ENCODE peak calls at places on chromosomes 7 and 10, in four cellular contexts. P is aorta, Q is mammary epithelial cell, X is lower lobe of right lung. J is an unnamed sample.

GRCh38 chr10:110857265-110858158 is 14.2 kb upstream of the PDCD4 start:
- DNase-seq in P (no peak), Q (no peak), X (no peak), J (no peak)

GRCh38 chr7:139875821-139876241 is 46.8 kb downstream of the TBXAS1 start:
- DNase-seq in Q (no peak), X (peak), P (no peak), J (peak)

GRCh38 chr10:79382491-79382941 is 35.2 kb downstream of the PPIF start:
- DNase-seq in P (peak), X (peak), Q (no peak), J (peak)

GRCh38 chr7:135979674-135980660 is 2.8 kb upstream of the MTPN start:
- DNase-seq in P (no peak), X (no peak), Q (peak), J (no peak)

GRCh38 chr10:88728107-88728763 is 22.2 kb downstream of the LIPK start:
- DNase-seq in P (peak), X (peak), Q (peak), J (peak)

GRCh38 chr7:132750530-132751281 is 174.4 kb upstream of the PLXNA4 start:
- DNase-seq in Q (no peak), P (no peak), X (no peak), J (no peak)

GRCh38 chr7:98282727-98283126 is 1.2 kb downstream of the BRI3 start:
- DNase-seq in Q (no peak), P (no peak), X (no peak), J (no peak)

GRCh38 chr10:124388823-124389612 is 29.7 kb downstream of the OAT start:
- DNase-seq in P (peak), Q (peak), X (peak), J (peak)

GRCh38 chr7:91892821-91893340 is 12.4 kb upstream of the MTERF1 start:
- DNase-seq in P (no peak), Q (peak), X (no peak), J (no peak)

GRCh38 chr7:50295133-50295532 is 9.4 kb upstream of the IKZF1 start:
- DNase-seq in X (no peak), Q (no peak), P (no peak), J (no peak)

GRCh38 chr7:142463401-142463850 is 205.6 kb upstream of the PRSS58 start:
- DNase-seq in P (no peak), Q (no peak), X (no peak), J (no peak)

GRCh38 chr10:105161767-105162166 is 520.7 kb downstream of the SORCS3 start:
- DNase-seq in X (no peak), Q (no peak), P (no peak), J (no peak)

GRCh38 chr10:17075510-17075909 is 54.1 kb downstream of the CUBN start:
- DNase-seq in P (no peak), Q (peak), X (no peak), J (no peak)

GRCh38 chr7:92586403-92586802 is 3.8 kb downstream of the FAM133B start:
- DNase-seq in Q (no peak), X (no peak), P (no peak), J (no peak)

GRCh38 chr7:47638679-47639306 is 56.9 kb upstream of the TNS3 start:
- DNase-seq in P (peak), X (no peak), Q (no peak), J (peak)

GRCh38 chr7:604038-604883 is 84.6 kb upstream of the PDGFA start:
- DNase-seq in X (peak), Q (no peak), P (peak), J (peak)

GRCh38 chr10:131795761-131796160 is 105.0 kb upstream of the PPP2R2D start:
- DNase-seq in Q (no peak), P (no peak), X (no peak), J (no peak)

GRCh38 chr10:97676770-97677581 is 10.1 kb downstream of the AVPI1 start:
- DNase-seq in Q (peak), P (no peak), X (no peak), J (no peak)

GRCh38 chr7:16129431-16130126 is 291.8 kb downstream of the CRPPA start:
- DNase-seq in X (no peak), P (no peak), Q (peak), J (no peak)

GRCh38 chr7:94195201-94195600 is 191.0 kb upstream of the BET1 start:
- DNase-seq in X (no peak), Q (no peak), P (no peak), J (no peak)

GRCh38 chr10:56856569-56856968 is 495.5 kb upstream of the ZWINT start:
- DNase-seq in Q (no peak), P (no peak), X (no peak), J (no peak)

GRCh38 chr7:116871061-116871700 is 8.8 kb downstream of the CAPZA2 start:
- DNase-seq in X (no peak), P (no peak), Q (no peak), J (no peak)

GRCh38 chr7:116872026-116872425 is 9.6 kb downstream of the CAPZA2 start:
- DNase-seq in Q (no peak), P (no peak), X (no peak), J (no peak)

GRCh38 chr7:116877443-116878217 is 15.2 kb downstream of the CAPZA2 start:
- DNase-seq in Q (no peak), X (no peak), P (no peak), J (no peak)

GRCh38 chr7:116876664-116877442 is 14.5 kb downstream of the CAPZA2 start:
- DNase-seq in P (no peak), Q (no peak), X (no peak), J (peak)

DNA sequence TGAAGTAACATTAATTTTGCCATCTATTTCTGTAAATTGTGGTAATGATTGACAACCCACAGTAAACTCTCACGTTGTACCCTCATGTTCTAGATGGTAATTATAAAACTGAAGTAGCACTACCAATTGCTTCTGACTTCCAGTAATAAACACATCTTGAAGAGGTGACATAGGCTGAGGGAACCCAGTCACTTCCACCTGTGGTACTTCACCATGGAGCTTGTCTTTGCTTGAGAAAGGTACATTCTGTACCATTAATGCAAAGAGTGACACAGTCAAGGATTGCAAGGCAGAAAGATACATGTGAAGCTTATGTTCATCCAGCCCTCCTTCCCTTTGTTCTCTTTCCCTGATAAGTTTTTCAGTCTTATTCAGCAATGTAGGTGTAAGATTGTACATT is 11.2 kb downstream of the CAPZA2 start:
- DNase-seq in P (no peak), X (no peak), Q (no peak), J (no peak)
- H3K4me3 ChIP-seq in P (no peak), X (no peak), Q (no peak), J (no peak)

GRCh38 chr7:100482728-100483100 is 1.0 kb upstream of the NYAP1 start:
- DNase-seq in Q (no peak), X (no peak), P (no peak), J (no peak)
- H3K4me3 ChIP-seq in Q (peak), X (peak), P (no peak), J (peak)

DNA sequence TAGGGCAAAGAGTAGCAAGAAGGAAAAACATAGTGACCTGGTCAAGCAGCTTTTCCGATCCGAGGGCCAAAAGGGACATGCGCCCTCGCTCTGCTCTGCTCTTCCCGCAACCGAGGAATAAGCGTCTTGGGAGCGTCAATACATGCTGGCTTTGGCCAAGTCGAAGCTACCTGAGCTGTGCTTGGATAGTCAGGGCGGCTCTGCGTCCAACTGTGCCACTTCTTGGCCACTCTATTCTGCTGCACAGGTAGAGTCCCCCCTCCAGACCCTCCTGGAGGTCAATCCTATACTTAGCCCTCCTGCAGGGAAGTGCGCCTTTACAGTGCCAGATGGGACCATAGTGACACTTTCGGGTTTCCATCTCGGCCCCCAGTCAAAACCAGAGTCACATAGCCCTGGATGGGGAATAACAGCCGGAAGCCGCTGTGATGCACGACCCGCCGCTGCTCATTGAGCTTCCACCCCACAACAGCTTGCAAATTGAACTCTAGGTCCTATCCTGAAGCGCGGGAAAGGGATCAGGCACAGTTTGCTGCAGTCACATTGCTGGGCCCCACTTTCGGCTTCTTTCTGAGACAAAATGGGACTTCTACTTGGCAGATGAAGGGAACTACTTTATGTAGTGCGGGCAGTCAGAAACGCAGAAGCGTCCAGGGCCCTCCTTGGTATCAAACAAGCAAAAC is 1.1 kb upstream of the HPSE2 start:
- DNase-seq in P (no peak), X (no peak), Q (no peak), J (no peak)
- H3K4me3 ChIP-seq in P (no peak), X (no peak), Q (no peak), J (no peak)

DNA sequence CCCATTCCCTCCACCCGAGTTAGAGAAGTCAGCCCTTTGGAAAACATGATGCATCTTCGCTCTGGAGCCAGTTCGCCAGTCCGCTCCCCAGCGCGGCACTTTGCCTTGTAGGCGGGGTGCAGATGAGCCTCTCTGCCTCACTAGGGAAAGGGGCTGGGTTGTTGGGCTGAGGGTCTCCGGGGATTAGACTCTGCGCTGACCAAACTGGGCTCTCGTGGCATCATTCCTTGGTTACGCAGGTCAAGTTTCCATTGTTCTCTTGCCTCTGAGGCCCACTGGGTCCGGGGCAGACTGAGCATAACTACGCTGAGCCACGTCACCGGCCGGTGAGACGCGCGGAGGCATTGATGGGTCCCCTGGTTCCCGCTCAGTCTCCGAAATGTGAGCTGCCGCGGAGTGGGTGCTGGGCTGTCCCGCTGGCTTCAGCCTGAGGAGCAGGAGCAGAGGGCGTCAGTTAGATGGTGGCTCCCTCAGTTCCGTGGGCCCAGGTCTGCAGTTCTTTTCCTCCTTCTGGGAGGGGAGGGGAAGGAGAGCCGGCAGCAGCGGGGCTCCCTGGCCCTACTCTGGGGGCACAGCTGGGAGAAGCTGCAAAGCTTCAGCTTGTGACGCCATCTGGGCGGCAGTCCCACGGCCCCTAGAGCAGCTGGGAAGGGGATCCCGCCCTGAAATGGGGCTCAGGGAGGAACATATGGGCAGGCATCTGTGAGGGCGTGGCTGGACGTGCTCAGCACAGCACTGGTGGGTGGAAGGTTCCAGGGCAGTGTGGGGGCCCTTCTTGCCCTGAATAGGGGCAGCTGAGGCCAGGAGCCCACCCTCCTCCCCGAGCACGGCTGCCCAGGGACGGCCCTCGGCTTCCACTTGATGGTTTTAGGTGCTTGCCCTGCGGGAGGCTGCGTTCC is 121.2 kb upstream of the BTBD16 start:
- DNase-seq in Q (no peak), X (no peak), P (no peak), J (peak)
- H3K4me3 ChIP-seq in Q (no peak), X (no peak), P (no peak), J (no peak)

DNA sequence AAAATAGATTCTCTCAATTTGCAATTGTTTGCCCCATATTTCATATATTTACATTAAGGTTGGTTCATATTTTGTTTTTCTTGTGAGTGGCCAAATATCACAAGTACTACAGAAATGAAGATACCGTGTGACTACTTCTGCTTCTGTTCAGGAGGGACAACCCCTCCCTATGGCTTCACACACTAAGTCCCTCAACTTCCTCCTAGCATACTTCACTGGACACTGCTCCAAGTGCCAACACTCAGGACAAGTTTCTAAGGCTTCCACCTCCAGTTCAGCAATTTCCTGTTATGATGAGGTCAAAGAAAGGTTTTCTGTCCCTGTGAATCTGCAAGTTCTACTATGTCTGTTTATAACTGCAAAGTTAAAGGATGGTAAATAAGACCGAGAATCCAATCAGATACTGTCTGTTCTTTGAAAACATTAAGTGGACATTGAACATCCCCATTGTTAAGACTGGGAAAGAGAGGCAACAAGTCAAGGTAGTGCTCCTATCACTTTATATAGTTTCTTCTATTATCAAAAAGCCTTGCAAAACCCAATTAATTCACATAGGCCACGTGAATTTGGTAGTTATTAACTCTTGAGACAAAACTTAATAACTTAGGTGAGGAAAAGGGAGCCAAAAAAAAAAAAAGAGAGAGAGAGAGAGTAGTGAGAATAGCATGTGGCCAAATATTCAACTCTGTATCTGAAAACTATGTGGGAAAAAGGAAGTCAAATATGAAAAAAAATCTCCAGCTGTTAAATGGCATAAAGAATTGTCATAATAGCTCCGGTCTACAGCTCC is 81.3 kb upstream of the DKK1 start:
- DNase-seq in P (no peak), Q (no peak), X (no peak), J (no peak)
- H3K4me3 ChIP-seq in P (no peak), Q (peak), X (peak), J (no peak)

GRCh38 chr10:122474145-122474739 is 12.9 kb downstream of the HTRA1 start:
- DNase-seq in X (no peak), Q (no peak), P (peak), J (no peak)
- H3K4me3 ChIP-seq in X (no peak), Q (no peak), P (no peak), J (no peak)

GRCh38 chr7:1693991-1694524 is 24.0 kb downstream of the ELFN1 start:
- DNase-seq in Q (no peak), X (peak), P (peak), J (peak)
- H3K4me3 ChIP-seq in Q (no peak), X (no peak), P (no peak), J (no peak)